ENCODE peak calls at places on chromosome 9, in eight cellular contexts. N, H, J, X, V, D, T and Y are unnamed samples.

GRCh38 chr9:94029932-94030317 is 54.3 kb upstream of the PTPDC1 start:
- DNase-seq in N (no peak), H (no peak), J (no peak), X (no peak), V (no peak), D (no peak), T (no peak), Y (no peak)

GRCh38 chr9:35695801-35696420 is 6.2 kb upstream of the TPM2 start:
- DNase-seq in N (no peak), H (no peak), J (no peak), X (peak; percentile 48), V (no peak), D (no peak), T (no peak), Y (no peak)

GRCh38 chr9:132443951-132444615 is 34.1 kb downstream of the CFAP77 start:
- DNase-seq in N (peak; percentile 28), H (no peak), J (no peak), X (no peak), V (no peak), D (peak; percentile 9), T (no peak), Y (no peak)

GRCh38 chr9:113540466-113540865 is 76.9 kb downstream of the RGS3 start:
- DNase-seq in N (no peak), H (no peak), J (no peak), X (no peak), V (no peak), D (no peak), T (no peak), Y (no peak)

GRCh38 chr9:92191801-92192200 is 76.6 kb upstream of the SPTLC1 start:
- DNase-seq in N (peak; percentile 90), H (peak; percentile 44), J (peak; percentile 53), X (no peak), V (no peak), D (peak; percentile 23), T (no peak), Y (no peak)

GRCh38 chr9:95409650-95410426 is 92.3 kb upstream of the FANCC start:
- DNase-seq in N (no peak), H (peak; percentile 31), J (peak; percentile 88), X (no peak), V (peak; percentile 36), D (peak; percentile 48), T (no peak), Y (no peak)

GRCh38 chr9:107175826-107176500 is 107.1 kb upstream of the RAD23B start:
- DNase-seq in N (peak; percentile 53), H (no peak), J (no peak), X (no peak), V (no peak), D (no peak), T (no peak), Y (no peak)

GRCh38 chr9:89768051-89768450 is 163.2 kb downstream of the GADD45G start:
- DNase-seq in N (no peak), H (no peak), J (no peak), X (no peak), V (no peak), D (no peak), T (no peak), Y (no peak)

GRCh38 chr9:91907387-91908292 is 42.4 kb downstream of the ROR2 start:
- DNase-seq in N (peak; percentile 37), H (no peak), J (peak; percentile 42), X (no peak), V (no peak), D (no peak), T (no peak), Y (no peak)

GRCh38 chr9:98958271-98958989 is 14.7 kb downstream of the COL15A1 start:
- DNase-seq in N (no peak), H (peak; percentile 90), J (peak; percentile 80), X (no peak), V (no peak), D (no peak), T (peak; percentile 63), Y (no peak)

GRCh38 chr9:37033753-37034319 is at the start of gene PAX5:
- DNase-seq in N (no peak), H (no peak), J (no peak), X (no peak), V (no peak), D (no peak), T (no peak), Y (no peak)

GRCh38 chr9:100064872-100065581 is 33.8 kb downstream of the ERP44 start:
- DNase-seq in N (no peak), H (no peak), J (peak; percentile 42), X (no peak), V (no peak), D (peak; percentile 80), T (no peak), Y (no peak)

GRCh38 chr9:70257991-70258691 is 637 bp upstream of the SMC5 start:
- DNase-seq in N (no peak), H (peak; percentile 11), J (peak; percentile 58), X (peak; percentile 72), V (no peak), D (peak; percentile 83), T (no peak), Y (no peak)

GRCh38 chr9:136657975-136658848 is 4.5 kb upstream of the EGFL7 start:
- DNase-seq in N (no peak), H (no peak), J (no peak), X (no peak), V (no peak), D (no peak), T (no peak), Y (no peak)

GRCh38 chr9:109307380-109308240 is 13.2 kb downstream of the EPB41L4B start:
- DNase-seq in N (no peak), H (no peak), J (no peak), X (peak; percentile 55), V (no peak), D (no peak), T (no peak), Y (no peak)

GRCh38 chr9:127973169-127974001 is 7.4 kb downstream of the EEIG1 start:
- DNase-seq in N (peak; percentile 39), H (no peak), J (no peak), X (peak; percentile 96), V (no peak), D (no peak), T (no peak), Y (no peak)

GRCh38 chr9:121278535-121279169 is 10.7 kb downstream of the GSN start:
- DNase-seq in N (peak; percentile 54), H (peak; percentile 99), J (peak; percentile 96), X (no peak), V (peak; percentile 72), D (peak; percentile 98), T (peak; percentile 78), Y (peak; percentile 70)

GRCh38 chr9:116323012-116323411 is 169.4 kb downstream of the PAPPA start:
- DNase-seq in N (peak; percentile 25), H (no peak), J (no peak), X (no peak), V (no peak), D (no peak), T (no peak), Y (no peak)

GRCh38 chr9:28909526-28909925 is 1336.2 kb upstream of the C9orf72 start:
- DNase-seq in N (no peak), H (no peak), J (no peak), X (no peak), V (no peak), D (peak; percentile 16), T (no peak), Y (no peak)

DNA sequence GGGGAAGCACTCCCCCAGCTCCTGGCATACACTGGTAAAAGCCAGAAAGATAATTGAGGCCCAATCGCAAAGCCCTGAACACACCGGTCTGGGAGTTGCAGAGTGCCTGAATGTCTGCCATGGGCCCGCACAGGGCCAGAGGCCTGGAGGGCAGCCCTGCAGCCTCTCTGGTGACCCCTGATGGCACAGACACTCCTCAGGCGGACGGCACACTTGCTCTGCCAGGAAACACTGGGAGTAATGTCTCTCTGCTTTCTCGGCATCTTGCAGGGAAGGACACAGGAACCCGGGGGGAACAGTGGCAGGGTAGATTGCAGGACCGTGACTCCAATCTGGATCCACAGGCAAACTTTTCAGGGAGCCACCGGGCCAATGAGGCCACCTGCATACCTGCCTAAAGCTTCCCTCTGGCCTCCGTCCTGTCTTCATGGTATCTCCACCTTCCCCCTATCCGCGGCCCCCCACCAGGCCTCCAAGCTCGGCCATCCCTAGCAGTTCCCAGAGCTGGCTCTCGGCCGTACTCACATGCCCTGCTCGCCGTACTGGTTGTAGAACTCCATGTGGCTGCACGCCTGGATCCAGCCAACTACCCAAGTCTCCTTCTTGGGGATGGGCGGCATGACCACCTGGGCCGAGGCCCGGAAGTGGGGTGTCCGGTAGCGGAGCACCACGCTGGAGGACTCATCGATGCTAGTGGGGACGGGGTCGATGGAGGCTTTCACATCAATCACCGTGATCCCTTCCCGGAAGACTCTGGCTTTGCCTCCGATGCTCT is 791 bp downstream of the FAM78A start:
- DNase-seq in N (no peak), H (no peak), J (no peak), X (no peak), V (no peak), D (no peak), T (no peak), Y (no peak)
- TF ChIP-seq CTCF in N (peak; percentile 8), H (no peak), J (peak; percentile 4), X (no peak), V (no peak), D (no peak), T (no peak), Y (peak; percentile 23)

GRCh38 chr9:97803167-97804058 is 49.6 kb upstream of the FOXE1 start:
- DNase-seq in N (peak; percentile 79), H (no peak), J (peak; percentile 56), X (peak; percentile 90), V (no peak), D (peak; percentile 67), T (peak; percentile 53), Y (peak; percentile 63)
- TF ChIP-seq CTCF in N (no peak), H (no peak), J (no peak), X (peak; percentile 20), V (no peak), D (no peak), T (no peak), Y (no peak)

DNA sequence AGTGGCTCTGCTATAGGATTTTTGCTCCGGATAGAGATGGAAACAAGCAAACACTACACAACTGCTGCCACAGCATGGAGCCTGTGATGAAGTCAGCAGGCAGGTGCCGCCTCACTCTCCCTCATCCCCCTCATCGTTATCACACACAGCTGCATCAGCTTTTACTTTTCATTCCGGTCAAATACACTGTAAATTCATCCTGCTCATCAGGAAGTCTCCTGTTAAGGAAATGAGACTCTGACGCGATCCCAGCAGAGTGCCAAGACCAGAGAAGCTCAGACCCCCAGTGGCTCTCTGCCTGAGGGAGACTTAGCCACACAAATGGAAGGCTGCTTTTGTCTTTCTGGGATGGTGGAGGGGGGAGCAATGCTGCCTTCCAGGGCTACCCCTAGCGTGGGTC is 270.2 kb downstream of the ELAVL2 start:
- DNase-seq in N (no peak), H (no peak), J (no peak), X (no peak), V (no peak), D (no peak), T (no peak), Y (no peak)
- TF ChIP-seq CTCF in N (no peak), H (no peak), J (no peak), X (no peak), V (no peak), D (no peak), T (no peak), Y (no peak)

DNA sequence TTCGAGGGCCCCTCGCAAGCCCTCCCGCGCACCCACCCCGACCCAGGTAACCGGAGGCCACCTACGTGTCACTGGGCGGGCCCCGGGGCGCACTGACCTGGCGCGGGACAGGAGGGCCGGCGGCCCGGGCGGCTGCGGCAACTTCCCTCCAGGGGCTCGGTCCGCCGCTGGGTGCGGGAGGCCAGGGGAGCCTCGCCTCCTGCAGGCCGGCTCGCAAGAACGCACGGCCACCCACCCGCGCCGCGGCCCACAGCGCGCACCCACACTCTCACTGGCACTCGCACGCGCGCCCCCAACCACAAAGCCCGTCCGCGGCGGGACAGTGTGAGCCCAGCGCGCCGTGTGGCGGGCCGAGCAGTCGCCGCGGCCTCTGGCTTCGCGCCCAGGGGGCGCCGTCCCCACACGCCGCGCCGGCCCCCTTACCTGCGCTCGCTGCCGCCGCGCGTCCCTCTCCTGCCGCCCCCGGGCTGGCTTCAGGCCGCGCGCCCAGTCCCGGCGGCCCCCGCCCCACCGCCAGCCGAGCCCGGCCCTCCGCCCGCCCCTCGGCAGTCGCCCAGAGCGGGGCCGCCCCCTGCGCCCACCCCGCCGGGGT is 430 bp downstream of the LPAR1 start:
- DNase-seq in N (peak; percentile 78), H (no peak), J (peak; percentile 44), X (peak; percentile 32), V (no peak), D (peak; percentile 48), T (peak; percentile 43), Y (peak; percentile 46)
- TF ChIP-seq CTCF in N (peak; percentile 27), H (peak; percentile 5), J (no peak), X (no peak), V (no peak), D (no peak), T (no peak), Y (peak; percentile 66)